ENCODE peak calls at places on chromosomes 11 and 22, in five cellular contexts. L is epithelial cell of prostate, M is IMR-90, P is NCI-H460, S is cardiac fibroblast. J is an unnamed sample.

GRCh38 chr22:47238886-47239860 is 476.7 kb downstream of the TBC1D22A start:
- DNase-seq in L (no peak), M (no peak), P (no peak), S (no peak), J (no peak)

GRCh38 chr11:31803813-31804438 is 7.2 kb downstream of the PAX6 start:
- DNase-seq in L (no peak), M (no peak), P (no peak), S (no peak), J (no peak)

GRCh38 chr22:33126881-33127280 is 68.7 kb upstream of the SYN3 start:
- DNase-seq in L (no peak), M (no peak), P (no peak), S (no peak), J (no peak)

GRCh38 chr11:61392991-61393595 is 706 bp downstream of the TMEM216 start:
- DNase-seq in L (no peak), M (peak), P (no peak), S (no peak), J (peak)

GRCh38 chr11:1565173-1565903 is 6.7 kb downstream of the DUSP8 start:
- DNase-seq in L (no peak), M (no peak), P (no peak), S (no peak), J (no peak)

GRCh38 chr11:78420796-78421209 is 3.2 kb upstream of the GAB2 start:
- DNase-seq in L (no peak), M (peak), P (no peak), S (peak), J (peak)

GRCh38 chr11:72812968-72813739 is 1.1 kb upstream of the ATG16L2 start:
- DNase-seq in L (no peak), M (peak), P (peak), S (peak), J (peak)

GRCh38 chr11:18329196-18329870 is 7.0 kb downstream of the GTF2H1 start:
- DNase-seq in L (no peak), M (no peak), P (peak), S (peak), J (no peak)

GRCh38 chr22:42389137-42389536 is 43.1 kb downstream of the NFAM1 start:
- DNase-seq in L (peak), M (no peak), P (no peak), S (no peak), J (no peak)

GRCh38 chr11:130606781-130607511 is 158.5 kb downstream of the ADAMTS15 start:
- DNase-seq in L (no peak), M (peak), P (no peak), S (no peak), J (no peak)

GRCh38 chr11:1628506-1629325 is 859 bp upstream of the KRTAP5-5 start:
- DNase-seq in L (no peak), M (peak), P (peak), S (peak), J (peak)

GRCh38 chr11:10893713-10894112 is 35.9 kb upstream of the ZBED5 start:
- DNase-seq in L (no peak), M (peak), P (no peak), S (peak), J (peak)

GRCh38 chr11:32433249-32434115 is 1.9 kb downstream of the WT1 start:
- DNase-seq in L (no peak), M (no peak), P (no peak), S (peak), J (no peak)

GRCh38 chr11:34052608-34053160 is 1.2 kb downstream of the CAPRIN1 start:
- DNase-seq in L (no peak), M (no peak), P (no peak), S (no peak), J (peak)

GRCh38 chr22:23062616-23063538 is 7.4 kb upstream of the GNAZ start:
- DNase-seq in L (no peak), M (no peak), P (no peak), S (no peak), J (no peak)

GRCh38 chr11:115911656-115912055 is 407.4 kb upstream of the CADM1 start:
- DNase-seq in L (no peak), M (no peak), P (no peak), S (no peak), J (no peak)

GRCh38 chr11:30960387-30960992 is 374.3 kb upstream of the MPPED2 start:
- DNase-seq in L (peak), M (peak), P (peak), S (peak), J (peak)

GRCh38 chr11:44611687-44612437 is 46.4 kb downstream of the CD82 start:
- DNase-seq in L (no peak), M (no peak), P (no peak), S (no peak), J (no peak)

GRCh38 chr11:102240502-102240901 is 76.8 kb upstream of the BIRC3 start:
- DNase-seq in L (no peak), M (peak), P (no peak), S (peak), J (peak)

GRCh38 chr11:117144477-117145392 is 648 bp downstream of the PAFAH1B2 start:
- DNase-seq in L (no peak), M (peak), P (peak), S (peak), J (peak)

GRCh38 chr11:69014084-69014935 is 1.3 kb upstream of the MRGPRF start:
- DNase-seq in L (no peak), M (peak), P (no peak), S (no peak), J (peak)

J was measured in mesenchymal stem cell.